ENCODE peak calls at places on chromosome 11, in seven cellular contexts. D is SW480; O is activated naive CD8-positive, alpha-beta T cell treated with anti-CD3 and anti-CD28 coated beads for 36 hours; C is stimulated activated CD4-positive, alpha-beta T cell treated with anti-CD3 and anti-CD28 coated beads, Interleukin-15, amount 100 ng/mL, for 24 hours; S is left ventricle myocardium superior; I is myocyte; Y is psoas muscle. M is an unnamed sample.

GRCh38 chr11:68882391-68882790 is 21.2 kb downstream of the MRPL21 start:
- DNase-seq in D (no peak), O (no peak), C (no peak), S (no peak), I (no peak), Y (no peak), M (no peak)

GRCh38 chr11:123544631-123545375 is 109.6 kb downstream of the SCN3B start:
- DNase-seq in D (no peak), O (no peak), C (no peak), S (peak; percentile 37), I (no peak), Y (no peak), M (no peak)

GRCh38 chr11:112085822-112086421 is 634 bp downstream of the TIMM8B start:
- DNase-seq in D (peak; percentile 34), O (peak; percentile 47), C (peak; percentile 59), S (no peak), I (peak; percentile 56), Y (peak; percentile 20), M (no peak)

GRCh38 chr11:92758216-92758615 is 211.2 kb upstream of the MTNR1B start:
- DNase-seq in D (no peak), O (no peak), C (no peak), S (no peak), I (no peak), Y (no peak), M (no peak)

GRCh38 chr11:1194231-1194976 is 28.5 kb upstream of the MUC5B start:
- DNase-seq in D (no peak), O (no peak), C (no peak), S (peak; percentile 25), I (no peak), Y (peak; percentile 13), M (no peak)

GRCh38 chr11:130762342-130763037 is 153.8 kb downstream of the SNX19 start:
- DNase-seq in D (no peak), O (no peak), C (no peak), S (no peak), I (no peak), Y (no peak), M (no peak)

GRCh38 chr11:124762077-124762623 is at the start of gene ESAM:
- DNase-seq in D (peak; percentile 57), O (peak; percentile 80), C (peak; percentile 82), S (peak; percentile 74), I (no peak), Y (peak; percentile 41), M (no peak)

GRCh38 chr11:9092846-9093778 is 1.7 kb upstream of the SCUBE2 start:
- DNase-seq in D (peak; percentile 22), O (no peak), C (no peak), S (no peak), I (peak; percentile 49), Y (no peak), M (no peak)

GRCh38 chr11:105229758-105230157 is 90.2 kb upstream of the CARD18 start:
- DNase-seq in D (no peak), O (no peak), C (no peak), S (no peak), I (peak; percentile 37), Y (no peak), M (no peak)

M was measured in retinal pigment epithelial cell.